ENCODE peak calls at places on chromosomes 11 and 22, in five cellular contexts. One of them, this sample, is unnamed.

GRCh38 chr22:34019190-34019845 is 99.0 kb upstream of the LARGE1 start:
- DNase-seq in uterus: no peak
- DNase-seq in osteoblast: no peak
- DNase-seq in Panc1: no peak
- DNase-seq in fibroblast of pulmonary artery: no peak
- DNase-seq in this sample: peak; percentile 5

GRCh38 chr11:76526878-76527277 is 82.1 kb downstream of the EMSY start:
- DNase-seq in uterus: no peak
- DNase-seq in osteoblast: no peak
- DNase-seq in Panc1: no peak
- DNase-seq in fibroblast of pulmonary artery: no peak
- DNase-seq in this sample: peak; percentile 11

GRCh38 chr11:73233704-73234402 is 15.8 kb downstream of the P2RY2 start:
- DNase-seq in uterus: no peak
- DNase-seq in osteoblast: no peak
- DNase-seq in Panc1: no peak
- DNase-seq in fibroblast of pulmonary artery: no peak
- DNase-seq in this sample: no peak

GRCh38 chr11:107457205-107457557 is 444 bp downstream of the CWF19L2 start:
- DNase-seq in uterus: no peak
- DNase-seq in osteoblast: no peak
- DNase-seq in Panc1: peak; percentile 12
- DNase-seq in fibroblast of pulmonary artery: peak; percentile 9
- DNase-seq in this sample: peak; percentile 28

GRCh38 chr11:1460396-1460795 is 26.2 kb downstream of the MOB2 start:
- DNase-seq in uterus: peak; percentile 78
- DNase-seq in osteoblast: no peak
- DNase-seq in Panc1: no peak
- DNase-seq in fibroblast of pulmonary artery: peak; percentile 62
- DNase-seq in this sample: no peak

GRCh38 chr22:25402501-25403283 is 161.8 kb upstream of the GRK3 start:
- DNase-seq in uterus: peak; percentile 32
- DNase-seq in osteoblast: peak; percentile 92
- DNase-seq in Panc1: no peak
- DNase-seq in fibroblast of pulmonary artery: peak; percentile 64
- DNase-seq in this sample: peak; percentile 63

GRCh38 chr11:107263865-107264563 is 193.6 kb downstream of the CWF19L2 start:
- DNase-seq in uterus: no peak
- DNase-seq in osteoblast: no peak
- DNase-seq in Panc1: no peak
- DNase-seq in fibroblast of pulmonary artery: no peak
- DNase-seq in this sample: no peak

GRCh38 chr11:12086271-12087074 is 23.9 kb upstream of the MICAL2 start:
- DNase-seq in uterus: peak; percentile 76
- DNase-seq in osteoblast: peak; percentile 84
- DNase-seq in Panc1: peak; percentile 87
- DNase-seq in fibroblast of pulmonary artery: peak; percentile 94
- DNase-seq in this sample: peak; percentile 94

GRCh38 chr11:58786693-58787092 is 55.0 kb upstream of the GLYAT start:
- DNase-seq in uterus: no peak
- DNase-seq in osteoblast: no peak
- DNase-seq in Panc1: no peak
- DNase-seq in fibroblast of pulmonary artery: no peak
- DNase-seq in this sample: no peak

GRCh38 chr11:47606731-47607130 is 12.5 kb upstream of the C1QTNF4 start:
- DNase-seq in uterus: no peak
- DNase-seq in osteoblast: peak; percentile 92
- DNase-seq in Panc1: no peak
- DNase-seq in fibroblast of pulmonary artery: peak; percentile 40
- DNase-seq in this sample: peak; percentile 35

DNA sequence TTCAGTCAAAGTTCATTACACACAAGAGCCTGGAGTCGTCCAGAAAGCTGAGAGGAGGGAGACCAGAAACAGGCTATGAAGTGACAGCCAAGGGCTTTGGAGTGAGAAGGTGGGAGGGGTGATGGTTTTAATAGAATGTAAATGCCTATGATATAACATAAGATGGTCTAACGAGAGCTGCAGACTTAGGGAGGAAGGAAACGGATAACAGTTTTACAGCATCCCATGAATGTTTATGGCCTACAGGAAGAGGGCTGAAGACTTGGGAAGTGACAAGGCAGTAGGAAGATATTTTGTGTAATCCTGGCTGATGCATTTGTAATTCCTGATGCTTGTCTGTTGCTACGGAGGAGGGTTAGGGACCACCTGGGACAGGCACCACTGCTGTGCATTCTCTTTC is 62.0 kb downstream of the DHCR7 start:
- DNase-seq in uterus: no peak
- DNase-seq in osteoblast: peak; percentile 61
- DNase-seq in Panc1: no peak
- DNase-seq in fibroblast of pulmonary artery: no peak
- DNase-seq in this sample: no peak
- H3K4me3 ChIP-seq in uterus: no peak overlapping the region
- H3K4me3 ChIP-seq in osteoblast: no peak overlapping the region
- H3K4me3 ChIP-seq in Panc1: no peak overlapping the region
- H3K4me3 ChIP-seq in fibroblast of pulmonary artery: no peak overlapping the region
- H3K4me3 ChIP-seq in this sample: no peak overlapping the region

DNA sequence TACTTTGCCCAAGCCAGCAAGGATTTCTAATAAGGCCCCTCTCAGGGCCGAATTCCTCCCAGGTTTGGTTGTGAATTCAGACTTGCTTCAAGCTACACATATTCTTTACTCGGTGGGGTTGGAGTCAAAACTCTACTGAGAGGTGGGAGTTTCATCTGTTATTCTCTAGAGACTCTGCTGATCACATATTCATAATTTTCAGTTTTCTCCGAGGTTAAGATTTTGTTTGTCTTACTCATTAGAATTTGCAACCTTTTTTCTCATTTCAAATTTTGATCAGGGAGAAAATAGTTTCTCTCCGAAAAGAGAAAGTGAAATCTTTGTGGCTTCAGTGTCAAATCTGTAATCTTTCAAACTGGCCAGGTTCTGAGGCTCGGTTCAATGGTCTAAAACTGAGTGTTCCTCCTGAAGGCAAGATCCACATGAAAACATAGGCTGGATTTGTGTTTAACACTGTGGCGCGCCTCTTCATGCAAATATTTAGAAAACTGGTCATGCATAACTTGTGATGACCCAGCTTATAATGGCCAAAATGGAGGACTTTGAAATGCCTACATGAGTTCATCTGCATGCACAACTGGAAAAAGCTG is 21.5 kb upstream of the GSTP1 start:
- DNase-seq in uterus: no peak
- DNase-seq in osteoblast: no peak
- DNase-seq in Panc1: no peak
- DNase-seq in fibroblast of pulmonary artery: no peak
- DNase-seq in this sample: no peak
- H3K4me3 ChIP-seq in uterus: no peak overlapping the region
- H3K4me3 ChIP-seq in osteoblast: no peak overlapping the region
- H3K4me3 ChIP-seq in Panc1: no peak overlapping the region
- H3K4me3 ChIP-seq in fibroblast of pulmonary artery: no peak overlapping the region
- H3K4me3 ChIP-seq in this sample: no peak overlapping the region

DNA sequence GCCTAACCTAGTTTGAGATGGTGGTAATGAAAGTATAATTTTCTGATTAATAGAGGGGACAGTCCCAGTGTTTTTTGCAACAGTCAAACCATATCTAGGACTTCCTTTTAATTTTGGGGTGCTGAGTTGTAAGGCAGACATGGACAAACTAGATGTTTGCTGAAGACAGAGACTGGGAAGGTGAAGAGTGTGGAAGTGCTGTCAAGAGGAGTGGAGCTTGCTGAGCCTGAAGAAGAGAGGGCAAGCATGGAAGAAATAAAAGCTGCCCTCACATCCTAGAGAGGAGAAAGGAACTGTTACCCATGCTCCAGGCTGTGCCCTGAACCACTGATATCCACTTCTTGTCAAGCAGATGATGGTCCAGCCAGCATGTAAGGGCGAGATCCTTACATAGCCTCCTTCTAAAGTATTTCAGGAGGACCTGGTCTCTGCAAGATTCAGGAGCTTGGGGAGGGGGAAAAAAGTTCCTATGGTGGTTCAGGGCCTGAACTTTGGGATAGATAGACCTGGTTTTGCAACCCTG is 51.4 kb downstream of the PRR5L start:
- DNase-seq in uterus: no peak
- DNase-seq in osteoblast: no peak
- DNase-seq in Panc1: no peak
- DNase-seq in fibroblast of pulmonary artery: no peak
- DNase-seq in this sample: no peak
- H3K4me3 ChIP-seq in uterus: no peak overlapping the region
- H3K4me3 ChIP-seq in osteoblast: no peak overlapping the region
- H3K4me3 ChIP-seq in Panc1: no peak overlapping the region
- H3K4me3 ChIP-seq in fibroblast of pulmonary artery: no peak overlapping the region
- H3K4me3 ChIP-seq in this sample: no peak overlapping the region

GRCh38 chr11:5690736-5691135 is 1.1 kb downstream of the TRIM22 start:
- DNase-seq in uterus: no peak
- DNase-seq in osteoblast: peak; percentile 80
- DNase-seq in Panc1: no peak
- DNase-seq in fibroblast of pulmonary artery: peak; percentile 29
- DNase-seq in this sample: no peak
- H3K4me3 ChIP-seq in uterus: peak overlapping the region; percentile 41
- H3K4me3 ChIP-seq in osteoblast: peak overlapping the region; percentile 70
- H3K4me3 ChIP-seq in Panc1: no peak overlapping the region
- H3K4me3 ChIP-seq in fibroblast of pulmonary artery: peak overlapping the region; percentile 60
- H3K4me3 ChIP-seq in this sample: no peak overlapping the region

GRCh38 chr11:441043-441417 is 781 bp downstream of the ANO9 start:
- DNase-seq in uterus: no peak
- DNase-seq in osteoblast: no peak
- DNase-seq in Panc1: no peak
- DNase-seq in fibroblast of pulmonary artery: no peak
- DNase-seq in this sample: no peak
- H3K4me3 ChIP-seq in uterus: no peak overlapping the region
- H3K4me3 ChIP-seq in osteoblast: no peak overlapping the region
- H3K4me3 ChIP-seq in Panc1: peak overlapping the region; percentile 23
- H3K4me3 ChIP-seq in fibroblast of pulmonary artery: no peak overlapping the region
- H3K4me3 ChIP-seq in this sample: no peak overlapping the region

GRCh38 chr22:46770726-46771125 is 8.3 kb downstream of the TBC1D22A start:
- DNase-seq in uterus: no peak
- DNase-seq in osteoblast: no peak
- DNase-seq in Panc1: no peak
- DNase-seq in fibroblast of pulmonary artery: no peak
- DNase-seq in this sample: no peak
- H3K4me3 ChIP-seq in uterus: no peak overlapping the region
- H3K4me3 ChIP-seq in osteoblast: no peak overlapping the region
- H3K4me3 ChIP-seq in Panc1: no peak overlapping the region
- H3K4me3 ChIP-seq in fibroblast of pulmonary artery: no peak overlapping the region
- H3K4me3 ChIP-seq in this sample: no peak overlapping the region

DNA sequence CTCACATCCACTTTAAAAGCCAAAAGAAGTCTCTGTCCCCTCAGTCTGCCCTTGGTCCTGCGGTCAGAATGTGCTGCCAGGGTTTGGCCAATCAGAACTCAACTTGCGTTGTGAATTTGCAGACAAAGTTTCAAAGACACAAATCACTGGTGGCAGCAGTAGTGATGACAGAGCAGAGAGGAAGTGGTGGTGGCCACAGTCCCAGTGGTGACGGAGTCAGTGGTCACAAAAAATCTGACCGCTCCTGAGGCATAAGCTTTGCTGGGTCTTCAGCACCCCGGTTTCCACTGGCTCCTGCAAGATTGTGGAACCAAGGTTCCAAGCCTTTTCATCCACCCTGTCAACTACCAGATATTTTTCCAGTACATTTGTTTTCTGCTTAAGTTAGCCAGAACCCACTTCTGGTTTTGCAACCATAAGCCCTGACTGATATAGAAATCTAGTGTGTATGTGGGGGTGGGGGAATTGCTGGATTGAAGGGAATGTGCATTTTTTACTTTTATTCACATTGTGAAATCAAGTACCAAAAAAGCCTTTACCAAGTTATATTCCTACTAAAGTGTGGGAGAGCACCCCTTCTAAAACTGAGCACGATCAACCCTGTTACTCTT is 112.3 kb downstream of the TMPRSS5 start:
- DNase-seq in uterus: no peak
- DNase-seq in osteoblast: no peak
- DNase-seq in Panc1: no peak
- DNase-seq in fibroblast of pulmonary artery: peak; percentile 1
- DNase-seq in this sample: no peak
- H3K4me3 ChIP-seq in uterus: no peak overlapping the region
- H3K4me3 ChIP-seq in osteoblast: peak overlapping the region; percentile 41
- H3K4me3 ChIP-seq in Panc1: no peak overlapping the region
- H3K4me3 ChIP-seq in fibroblast of pulmonary artery: no peak overlapping the region
- H3K4me3 ChIP-seq in this sample: no peak overlapping the region

GRCh38 chr11:10923886-10924285 is 66.0 kb upstream of the ZBED5 start:
- DNase-seq in uterus: no peak
- DNase-seq in osteoblast: no peak
- DNase-seq in Panc1: no peak
- DNase-seq in fibroblast of pulmonary artery: no peak
- DNase-seq in this sample: no peak

GRCh38 chr11:10925149-10925926 is 67.5 kb upstream of the ZBED5 start:
- DNase-seq in uterus: no peak
- DNase-seq in osteoblast: no peak
- DNase-seq in Panc1: no peak
- DNase-seq in fibroblast of pulmonary artery: no peak
- DNase-seq in this sample: peak; percentile 86

GRCh38 chr11:10920875-10921274 is 63.0 kb upstream of the ZBED5 start:
- DNase-seq in uterus: no peak
- DNase-seq in osteoblast: no peak
- DNase-seq in Panc1: no peak
- DNase-seq in fibroblast of pulmonary artery: no peak
- DNase-seq in this sample: no peak

GRCh38 chr11:10920205-10920604 is 62.4 kb upstream of the ZBED5 start:
- DNase-seq in uterus: no peak
- DNase-seq in osteoblast: peak; percentile 68
- DNase-seq in Panc1: no peak
- DNase-seq in fibroblast of pulmonary artery: peak; percentile 71
- DNase-seq in this sample: no peak

GRCh38 chr11:10922944-10923343 is 65.1 kb upstream of the ZBED5 start:
- DNase-seq in uterus: no peak
- DNase-seq in osteoblast: no peak
- DNase-seq in Panc1: no peak
- DNase-seq in fibroblast of pulmonary artery: no peak
- DNase-seq in this sample: no peak
- H3K4me3 ChIP-seq in uterus: no peak overlapping the region
- H3K4me3 ChIP-seq in osteoblast: no peak overlapping the region
- H3K4me3 ChIP-seq in Panc1: no peak overlapping the region
- H3K4me3 ChIP-seq in fibroblast of pulmonary artery: no peak overlapping the region
- H3K4me3 ChIP-seq in this sample: no peak overlapping the region